ENCODE peak calls at places on chromosomes 16 and 17, in four cellular contexts. G is GM12878, H is HepG2, W is K562. M is an unnamed sample. For H3K79me2, the result is how much of the 10 kb centered on the place peaks cover.

GRCh38 chr16:1538804-1539520 is 5.5 kb downstream of the TMEM204 start:
- DNase-seq in G (no peak), H (no peak), W (no peak), M (peak)

GRCh38 chr16:1983544-1984346 is at the start of gene GFER:
- DNase-seq in G (peak), H (peak), W (peak), M (peak)

GRCh38 chr17:7260601-7261376 is 1.5 kb downstream of the CLDN7 start:
- DNase-seq in G (no peak), H (no peak), W (no peak), M (peak)

GRCh38 chr16:48959204-48959603 is 322.4 kb downstream of the CBLN1 start:
- DNase-seq in G (no peak), H (no peak), W (no peak), M (no peak)

GRCh38 chr16:11666108-11667055 is 1.9 kb upstream of the SNN start:
- DNase-seq in G (no peak), H (no peak), W (no peak), M (no peak)

GRCh38 chr16:60259956-60260355 is 1525.8 kb upstream of the GOT2 start:
- DNase-seq in G (no peak), H (no peak), W (no peak), M (no peak)

GRCh38 chr16:2429771-2430663 is 770 bp downstream of the CCNF start:
- DNase-seq in G (no peak), H (peak), W (no peak), M (peak)

GRCh38 chr16:57025941-57026777 is 36.8 kb downstream of the NLRC5 start:
- DNase-seq in G (no peak), H (no peak), W (no peak), M (no peak)

GRCh38 chr17:77489898-77490265 is 349.1 kb downstream of the SEC14L1 start:
- DNase-seq in G (no peak), H (no peak), W (no peak), M (no peak)

GRCh38 chr16:13935408-13935807 is 15.5 kb downstream of the ERCC4 start:
- DNase-seq in G (no peak), H (peak), W (peak), M (peak)

GRCh38 chr17:76593338-76593737 is 7.7 kb upstream of the ST6GALNAC2 start:
- DNase-seq in G (no peak), H (no peak), W (no peak), M (peak)

GRCh38 chr16:5928476-5929055 is 831.0 kb upstream of the EEF2KMT start:
- DNase-seq in G (no peak), H (no peak), W (no peak), M (peak)

GRCh38 chr16:87252269-87252970 is 64.8 kb downstream of the C16orf95 start:
- DNase-seq in G (no peak), H (no peak), W (no peak), M (no peak)

GRCh38 chr16:89575247-89576172 is at the start of gene CPNE7:
- DNase-seq in G (no peak), H (no peak), W (peak), M (peak)

GRCh38 chr16:6018848-6019489 is 921.4 kb upstream of the EEF2KMT start:
- DNase-seq in G (no peak), H (no peak), W (no peak), M (peak)

GRCh38 chr17:10327640-10328039 is 45.2 kb downstream of the MYH13 start:
- DNase-seq in G (peak), H (peak), W (peak), M (peak)

GRCh38 chr16:16971042-16971441 is 499.7 kb downstream of the XYLT1 start:
- DNase-seq in G (no peak), H (no peak), W (peak), M (no peak)

DNA sequence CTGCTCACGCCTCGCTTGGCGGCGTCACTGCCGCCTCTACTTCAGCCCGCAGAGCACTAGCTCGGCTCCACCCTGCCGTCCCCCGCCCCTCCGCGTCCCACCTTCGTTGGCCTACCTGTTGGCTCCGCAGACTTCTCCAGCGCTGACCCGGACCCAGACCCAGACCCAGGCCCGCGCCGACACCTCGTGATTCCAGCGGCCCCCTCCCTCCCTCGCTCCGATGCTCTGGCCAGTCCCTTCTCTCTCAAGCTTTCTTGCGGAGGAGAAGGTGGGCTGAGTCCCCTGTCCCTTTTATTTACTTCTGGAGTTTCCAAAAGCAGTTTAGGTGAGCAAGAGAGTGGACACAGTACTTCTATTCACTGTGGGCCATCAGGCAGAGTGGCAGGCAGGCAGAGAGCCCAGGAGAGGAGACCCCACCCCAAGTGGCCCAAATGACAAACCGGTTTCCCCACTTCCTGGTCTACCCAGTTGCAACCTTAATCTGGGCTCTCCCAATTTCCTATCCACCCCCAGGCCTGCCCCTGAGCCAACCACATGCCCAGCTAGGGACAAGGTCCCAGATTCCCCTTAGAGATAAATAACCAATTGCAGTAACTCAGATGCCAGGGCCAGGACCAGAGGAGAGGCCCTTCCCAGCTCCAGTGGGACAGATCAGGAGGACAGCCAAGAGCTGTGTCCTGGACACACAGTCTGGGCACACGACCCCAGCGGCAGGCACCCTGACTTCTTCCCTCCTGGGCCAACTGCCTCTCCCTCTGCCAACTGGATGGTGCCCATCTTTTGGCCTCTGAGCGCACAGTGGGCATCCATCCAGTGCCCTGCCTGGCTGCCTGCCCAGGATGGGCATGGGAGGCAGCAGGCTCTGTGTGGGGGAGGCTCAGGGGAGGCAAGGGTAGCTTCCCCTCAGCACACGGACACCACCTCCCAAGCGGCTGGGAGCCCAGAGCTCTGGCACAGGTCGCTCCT is 1.2 kb upstream of the SRCIN1 start:
- DNase-seq in G (no peak), H (no peak), W (no peak), M (peak)
- TF ChIP-seq JUNB in G (no peak), H (no peak), W (no peak), M (no peak)

GRCh38 chr16:85917959-85918358 is 19.0 kb downstream of the IRF8 start:
- DNase-seq in G (peak), H (no peak), W (no peak), M (no peak)
- H3K79me2 ChIP-seq in G (under half), H (under half), W (under half), M (under half)

GRCh38 chr17:42052478-42052877 is 2.1 kb upstream of the C17orf113 start:
- DNase-seq in G (no peak), H (no peak), W (no peak), M (no peak)
- TF ChIP-seq REST in G (no peak), H (no peak), W (no peak), M (no peak)

GRCh38 chr17:20995873-20996723 is 46.7 kb downstream of the USP22 start:
- DNase-seq in G (no peak), H (no peak), W (no peak), M (no peak)

GRCh38 chr17:20995164-20995872 is 47.5 kb downstream of the USP22 start:
- DNase-seq in G (no peak), H (no peak), W (no peak), M (no peak)

GRCh38 chr17:20998571-20999043 is 44.2 kb downstream of the USP22 start:
- DNase-seq in G (no peak), H (no peak), W (no peak), M (no peak)

GRCh38 chr17:20997711-20998570 is 44.9 kb downstream of the USP22 start:
- DNase-seq in G (no peak), H (no peak), W (no peak), M (peak)

DNA sequence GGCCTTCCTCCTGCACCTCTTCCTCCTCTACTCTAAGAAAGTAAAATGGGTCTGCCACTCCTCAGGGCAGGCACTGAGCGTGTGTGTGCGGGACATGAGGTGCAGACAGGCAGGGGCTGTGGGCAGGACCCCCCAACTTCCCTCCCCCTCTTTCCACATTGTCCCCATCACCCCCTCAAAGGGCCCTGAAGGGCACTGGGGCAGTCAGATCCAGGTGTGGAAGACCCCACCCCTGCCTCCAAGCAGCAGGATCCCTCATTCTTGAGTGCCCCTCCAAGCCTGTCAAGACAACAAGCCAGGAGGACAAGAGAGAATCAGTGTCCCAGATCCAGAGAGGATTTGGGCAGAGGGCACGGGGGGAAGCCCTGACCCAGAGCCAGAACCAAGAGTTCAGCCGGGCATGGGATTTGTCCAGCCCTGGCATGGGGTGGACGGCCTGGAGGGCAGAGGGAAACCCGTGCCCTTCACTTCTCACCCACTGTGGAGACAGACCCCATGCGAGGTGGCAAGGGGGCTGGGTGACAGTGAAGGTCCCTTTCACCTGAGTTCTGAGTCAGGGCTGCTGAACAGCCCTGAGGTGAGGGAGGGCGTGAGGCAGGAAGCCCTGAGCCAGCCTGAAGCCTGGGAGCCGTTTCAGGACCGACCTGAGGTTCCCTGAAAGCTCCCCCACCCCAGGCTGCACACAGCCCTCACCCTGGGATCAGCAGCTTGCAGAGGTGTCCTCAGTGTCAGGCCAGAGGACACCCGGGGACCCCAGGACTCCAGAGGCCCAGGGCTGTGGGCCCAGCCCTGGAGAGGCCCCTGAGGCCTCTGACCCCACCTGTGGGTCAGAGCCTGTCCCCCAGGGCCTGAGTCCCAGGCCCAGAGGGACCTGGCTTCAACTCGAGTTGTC is 45.8 kb downstream of the USP22 start:
- DNase-seq in G (no peak), H (no peak), W (no peak), M (no peak)
- TF ChIP-seq JUNB in G (no peak), H (no peak), W (no peak), M (no peak)

DNA sequence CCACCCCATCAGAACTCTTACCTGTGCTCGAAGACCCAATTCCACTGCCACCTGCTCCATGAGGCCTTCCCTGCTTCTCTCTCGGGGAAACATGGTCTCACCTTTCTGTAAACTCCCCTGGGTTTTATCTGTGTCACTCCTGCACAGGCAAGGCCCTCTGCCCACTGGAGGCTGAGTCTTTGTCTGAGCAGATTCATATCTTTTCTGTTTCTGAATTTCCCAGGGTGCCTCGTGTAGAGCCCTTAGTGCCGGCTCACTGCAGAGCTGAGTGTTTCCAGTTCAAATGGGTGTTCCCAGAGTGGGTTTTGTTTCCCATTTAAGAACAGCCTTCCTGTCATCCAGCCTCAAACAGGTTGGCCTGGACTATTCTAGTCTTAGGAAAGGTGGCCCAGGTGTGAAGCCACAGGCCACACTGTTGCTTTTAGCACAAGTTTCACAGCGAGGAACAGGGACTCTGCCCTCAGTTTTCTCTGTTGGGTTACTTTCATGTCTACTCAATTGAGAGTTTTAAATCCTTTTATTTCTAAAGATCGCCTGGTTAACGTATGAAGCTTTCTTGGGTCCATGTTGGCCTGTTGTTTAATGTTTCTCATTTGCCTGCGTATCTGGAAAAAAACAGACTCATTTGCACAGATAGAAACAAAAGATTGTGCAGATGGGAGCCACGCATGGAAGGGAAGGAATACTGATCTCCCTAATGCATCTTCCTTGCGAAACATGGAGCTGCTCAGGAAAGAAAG is 228.7 kb downstream of the MSI2 start:
- DNase-seq in G (no peak), H (no peak), W (no peak), M (no peak)
- H3K79me2 ChIP-seq in G (under half), H (under half), W (under half), M (under half)

DNA sequence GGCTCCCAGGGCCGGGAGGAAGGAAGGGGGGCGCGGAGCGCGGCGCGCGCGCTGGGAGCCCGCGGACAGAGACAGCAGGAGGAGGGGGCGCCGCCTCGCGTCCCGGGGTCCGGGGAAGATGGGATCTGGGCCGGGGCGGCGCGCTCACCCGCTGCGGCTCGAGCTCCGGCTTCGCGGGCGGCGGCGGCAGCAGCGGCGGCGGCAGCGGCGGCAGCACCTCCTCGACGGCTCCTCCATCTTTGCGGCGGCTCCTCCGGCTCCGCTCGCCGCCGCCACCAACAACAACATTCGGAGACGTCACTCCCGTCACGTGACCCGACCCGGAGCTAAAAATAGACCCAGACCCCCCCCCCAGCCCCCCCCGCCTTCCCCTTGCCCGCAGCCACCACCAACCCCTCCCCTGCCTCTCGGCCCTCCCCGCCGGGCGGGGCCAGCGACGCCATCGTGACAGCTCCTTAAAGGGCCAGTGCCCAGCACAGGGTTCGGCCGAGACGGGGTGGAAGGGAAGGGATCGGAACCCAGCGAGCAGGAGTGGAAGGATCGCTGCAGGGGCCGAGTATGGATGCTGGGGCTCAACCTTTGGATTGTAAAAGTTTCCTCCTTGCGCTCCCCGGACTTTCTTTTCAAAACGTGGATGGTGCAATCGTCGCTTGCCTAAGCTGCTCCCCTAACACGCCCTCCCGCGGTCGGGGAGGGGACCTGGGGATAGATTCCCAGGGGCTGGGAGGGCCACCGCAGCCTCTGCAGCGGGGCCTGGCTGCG is at the start of gene HDAC5:
- DNase-seq in G (peak), H (peak), W (peak), M (peak)
- TF ChIP-seq REST in G (no peak), H (peak), W (no peak), M (no peak)

GRCh38 chr17:64403881-64404460 is 13.3 kb upstream of the PECAM1 start:
- DNase-seq in G (no peak), H (no peak), W (no peak), M (no peak)
- TF ChIP-seq JUNB in G (no peak), H (no peak), W (no peak), M (no peak)

DNA sequence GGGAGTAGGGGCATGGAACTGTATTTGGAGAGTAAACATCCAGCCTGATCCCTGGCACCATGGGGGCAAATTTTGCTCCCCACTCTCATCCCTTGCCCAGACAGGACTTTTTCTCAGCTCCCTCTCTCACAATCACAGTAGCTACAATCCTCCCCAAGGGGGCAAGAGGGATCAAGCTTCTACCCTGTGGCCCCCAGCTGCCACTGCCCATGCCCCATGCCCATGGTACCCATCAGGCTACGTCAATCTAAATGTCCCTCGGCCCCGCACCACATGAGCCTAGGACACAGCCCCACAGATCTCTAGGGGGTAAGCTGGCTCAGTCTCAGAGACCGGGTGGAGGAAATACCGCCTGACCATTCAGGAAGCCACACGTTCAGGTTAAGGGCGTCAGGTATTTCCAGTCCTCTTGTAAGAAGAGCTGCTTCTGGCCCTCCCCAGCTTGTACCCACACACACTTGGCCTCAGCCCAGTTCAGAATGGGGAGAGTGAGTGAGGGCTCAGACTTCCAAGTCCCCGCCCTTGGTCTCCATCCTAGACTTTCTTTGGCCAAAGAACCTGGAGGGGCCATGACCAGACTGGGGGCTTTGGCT is 1.8 kb downstream of the CACNB1 start:
- DNase-seq in G (no peak), H (no peak), W (no peak), M (no peak)
- H3K79me2 ChIP-seq in G (under half), H (under half), W (under half), M (under half)

M was measured in GM23338.